ENCODE peak calls at places on chromosome 9, in nine cellular contexts. One of them, this sample, is unnamed. For H3K9me3, the result is how much of the 10 kb centered on the place peaks cover.

GRCh38 chr9:114117996-114118830 is 19.1 kb upstream of the KIF12 start:
- DNase-seq in colonic mucosa: no peak
- DNase-seq in right atrium auricular region: no peak
- DNase-seq in astrocyte: no peak
- DNase-seq in lower lobe of right lung: peak
- DNase-seq in HCT116: no peak
- DNase-seq in NT2/D1: no peak
- DNase-seq in cardiac muscle cell: no peak
- DNase-seq in CD8-positive, alpha-beta memory T cell: no peak
- DNase-seq in this sample: no peak

GRCh38 chr9:124282442-124283231 is 24.9 kb downstream of the NEK6 start:
- DNase-seq in colonic mucosa: peak
- DNase-seq in right atrium auricular region: peak
- DNase-seq in astrocyte: peak
- DNase-seq in lower lobe of right lung: peak
- DNase-seq in HCT116: no peak
- DNase-seq in NT2/D1: no peak
- DNase-seq in cardiac muscle cell: peak
- DNase-seq in CD8-positive, alpha-beta memory T cell: no peak
- DNase-seq in this sample: no peak

GRCh38 chr9:77714077-77714549 is 66.0 kb upstream of the GNA14 start:
- DNase-seq in colonic mucosa: no peak
- DNase-seq in right atrium auricular region: no peak
- DNase-seq in astrocyte: peak
- DNase-seq in lower lobe of right lung: no peak
- DNase-seq in HCT116: no peak
- DNase-seq in NT2/D1: no peak
- DNase-seq in cardiac muscle cell: no peak
- DNase-seq in CD8-positive, alpha-beta memory T cell: no peak
- DNase-seq in this sample: no peak

GRCh38 chr9:18071651-18072060 is 402.3 kb upstream of the ADAMTSL1 start:
- DNase-seq in colonic mucosa: no peak
- DNase-seq in right atrium auricular region: no peak
- DNase-seq in astrocyte: peak
- DNase-seq in lower lobe of right lung: no peak
- DNase-seq in HCT116: no peak
- DNase-seq in NT2/D1: no peak
- DNase-seq in cardiac muscle cell: peak
- DNase-seq in CD8-positive, alpha-beta memory T cell: no peak
- DNase-seq in this sample: no peak

GRCh38 chr9:81529556-81530193 is 159.7 kb downstream of the TLE1 start:
- DNase-seq in colonic mucosa: no peak
- DNase-seq in right atrium auricular region: peak
- DNase-seq in astrocyte: peak
- DNase-seq in lower lobe of right lung: no peak
- DNase-seq in HCT116: peak
- DNase-seq in NT2/D1: peak
- DNase-seq in cardiac muscle cell: peak
- DNase-seq in CD8-positive, alpha-beta memory T cell: no peak
- DNase-seq in this sample: no peak

GRCh38 chr9:136674786-136675349 is 12.2 kb downstream of the EGFL7 start:
- DNase-seq in colonic mucosa: peak
- DNase-seq in right atrium auricular region: no peak
- DNase-seq in astrocyte: no peak
- DNase-seq in lower lobe of right lung: peak
- DNase-seq in HCT116: no peak
- DNase-seq in NT2/D1: no peak
- DNase-seq in cardiac muscle cell: peak
- DNase-seq in CD8-positive, alpha-beta memory T cell: no peak
- DNase-seq in this sample: peak

GRCh38 chr9:104795857-104796256 is 31.9 kb downstream of the NIPSNAP3B start:
- DNase-seq in colonic mucosa: no peak
- DNase-seq in right atrium auricular region: no peak
- DNase-seq in astrocyte: no peak
- DNase-seq in lower lobe of right lung: no peak
- DNase-seq in HCT116: no peak
- DNase-seq in NT2/D1: no peak
- DNase-seq in cardiac muscle cell: no peak
- DNase-seq in CD8-positive, alpha-beta memory T cell: no peak
- DNase-seq in this sample: no peak

GRCh38 chr9:70791936-70792335 is 329.5 kb downstream of the TRPM3 start:
- DNase-seq in colonic mucosa: no peak
- DNase-seq in right atrium auricular region: no peak
- DNase-seq in astrocyte: no peak
- DNase-seq in lower lobe of right lung: no peak
- DNase-seq in HCT116: no peak
- DNase-seq in NT2/D1: no peak
- DNase-seq in cardiac muscle cell: no peak
- DNase-seq in CD8-positive, alpha-beta memory T cell: no peak
- DNase-seq in this sample: no peak

GRCh38 chr9:119675951-119676350 is 306.7 kb upstream of the BRINP1 start:
- DNase-seq in colonic mucosa: no peak
- DNase-seq in right atrium auricular region: no peak
- DNase-seq in astrocyte: no peak
- DNase-seq in lower lobe of right lung: no peak
- DNase-seq in HCT116: no peak
- DNase-seq in NT2/D1: no peak
- DNase-seq in cardiac muscle cell: no peak
- DNase-seq in CD8-positive, alpha-beta memory T cell: no peak
- DNase-seq in this sample: no peak

GRCh38 chr9:115276621-115277020 is 158.7 kb upstream of the TNC start:
- DNase-seq in colonic mucosa: no peak
- DNase-seq in right atrium auricular region: no peak
- DNase-seq in astrocyte: peak
- DNase-seq in lower lobe of right lung: no peak
- DNase-seq in HCT116: no peak
- DNase-seq in NT2/D1: no peak
- DNase-seq in cardiac muscle cell: peak
- DNase-seq in CD8-positive, alpha-beta memory T cell: no peak
- DNase-seq in this sample: no peak

GRCh38 chr9:111599092-111599947 is at the start of gene PTGR1:
- DNase-seq in colonic mucosa: peak
- DNase-seq in right atrium auricular region: peak
- DNase-seq in astrocyte: peak
- DNase-seq in lower lobe of right lung: peak
- DNase-seq in HCT116: peak
- DNase-seq in NT2/D1: peak
- DNase-seq in cardiac muscle cell: peak
- DNase-seq in CD8-positive, alpha-beta memory T cell: no peak
- DNase-seq in this sample: peak

GRCh38 chr9:109307380-109308240 is 13.2 kb downstream of the EPB41L4B start:
- DNase-seq in colonic mucosa: peak
- DNase-seq in right atrium auricular region: no peak
- DNase-seq in astrocyte: no peak
- DNase-seq in lower lobe of right lung: no peak
- DNase-seq in HCT116: no peak
- DNase-seq in NT2/D1: no peak
- DNase-seq in cardiac muscle cell: no peak
- DNase-seq in CD8-positive, alpha-beta memory T cell: no peak
- DNase-seq in this sample: no peak

GRCh38 chr9:132183134-132183533 is 21.3 kb downstream of the NTNG2 start:
- DNase-seq in colonic mucosa: no peak
- DNase-seq in right atrium auricular region: no peak
- DNase-seq in astrocyte: no peak
- DNase-seq in lower lobe of right lung: no peak
- DNase-seq in HCT116: no peak
- DNase-seq in NT2/D1: no peak
- DNase-seq in cardiac muscle cell: no peak
- DNase-seq in CD8-positive, alpha-beta memory T cell: no peak
- DNase-seq in this sample: peak

DNA sequence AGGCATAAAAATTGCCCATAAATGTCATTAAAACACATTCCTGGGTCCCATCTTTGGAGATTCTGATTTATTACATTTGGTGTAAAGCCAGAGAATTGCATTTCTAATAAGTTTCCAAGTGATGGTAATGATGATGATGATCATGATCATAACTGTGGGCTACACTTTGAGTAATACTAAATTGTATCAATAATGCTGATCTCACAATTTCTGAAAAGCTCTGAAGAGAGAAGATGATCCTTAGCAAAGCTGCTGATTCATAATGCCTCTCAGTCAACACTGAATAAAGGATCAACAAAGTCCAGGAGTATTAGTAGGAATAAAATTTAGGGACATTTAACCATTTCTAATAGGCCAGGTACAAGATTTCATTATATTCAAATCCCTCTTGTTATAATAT is 434.5 kb downstream of the CAAP1 start:
- DNase-seq in colonic mucosa: no peak
- DNase-seq in right atrium auricular region: no peak
- DNase-seq in astrocyte: no peak
- DNase-seq in lower lobe of right lung: no peak
- DNase-seq in HCT116: no peak
- DNase-seq in NT2/D1: no peak
- DNase-seq in cardiac muscle cell: no peak
- DNase-seq in CD8-positive, alpha-beta memory T cell: no peak
- DNase-seq in this sample: no peak
- H3K4me3 ChIP-seq in colonic mucosa: no peak
- H3K4me3 ChIP-seq in right atrium auricular region: no peak
- H3K4me3 ChIP-seq in astrocyte: no peak
- H3K4me3 ChIP-seq in lower lobe of right lung: no peak
- H3K4me3 ChIP-seq in HCT116: no peak
- H3K4me3 ChIP-seq in NT2/D1: no peak
- H3K4me3 ChIP-seq in cardiac muscle cell: no peak
- H3K4me3 ChIP-seq in CD8-positive, alpha-beta memory T cell: no peak
- H3K4me3 ChIP-seq in this sample: no peak

GRCh38 chr9:96738147-96739027 is 39.5 kb downstream of the ZNF510 start:
- DNase-seq in colonic mucosa: no peak
- DNase-seq in right atrium auricular region: no peak
- DNase-seq in astrocyte: no peak
- DNase-seq in lower lobe of right lung: no peak
- DNase-seq in HCT116: no peak
- DNase-seq in NT2/D1: no peak
- DNase-seq in cardiac muscle cell: no peak
- DNase-seq in CD8-positive, alpha-beta memory T cell: no peak
- DNase-seq in this sample: no peak

DNA sequence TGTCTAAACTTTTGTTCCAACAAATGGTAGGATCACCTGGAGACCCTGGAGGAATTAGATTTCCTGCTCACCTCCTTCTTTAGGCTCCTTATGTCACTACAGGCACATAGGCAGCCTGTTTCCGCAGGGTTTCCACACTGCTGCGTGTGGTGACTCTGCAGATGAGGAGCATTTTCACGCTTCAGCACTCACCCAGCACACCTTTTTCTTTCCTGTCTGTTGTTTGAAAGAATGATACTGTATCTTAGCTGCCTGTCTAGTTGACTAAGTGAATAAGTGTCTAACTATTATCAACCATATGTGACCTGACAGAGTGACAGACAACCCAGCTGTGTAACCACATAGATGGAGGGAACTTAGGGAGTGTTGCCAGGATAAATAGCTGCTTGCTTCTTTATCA is 36.1 kb downstream of the ZNF510 start:
- DNase-seq in colonic mucosa: no peak
- DNase-seq in right atrium auricular region: no peak
- DNase-seq in astrocyte: no peak
- DNase-seq in lower lobe of right lung: no peak
- DNase-seq in HCT116: no peak
- DNase-seq in NT2/D1: no peak
- DNase-seq in cardiac muscle cell: no peak
- DNase-seq in CD8-positive, alpha-beta memory T cell: no peak
- DNase-seq in this sample: no peak
- H3K9me3 ChIP-seq in colonic mucosa: under half
- H3K9me3 ChIP-seq in right atrium auricular region: half or more
- H3K9me3 ChIP-seq in astrocyte: under half
- H3K9me3 ChIP-seq in lower lobe of right lung: half or more
- H3K9me3 ChIP-seq in HCT116: under half
- H3K9me3 ChIP-seq in NT2/D1: half or more
- H3K9me3 ChIP-seq in cardiac muscle cell: under half
- H3K9me3 ChIP-seq in CD8-positive, alpha-beta memory T cell: under half
- H3K9me3 ChIP-seq in this sample: under half

DNA sequence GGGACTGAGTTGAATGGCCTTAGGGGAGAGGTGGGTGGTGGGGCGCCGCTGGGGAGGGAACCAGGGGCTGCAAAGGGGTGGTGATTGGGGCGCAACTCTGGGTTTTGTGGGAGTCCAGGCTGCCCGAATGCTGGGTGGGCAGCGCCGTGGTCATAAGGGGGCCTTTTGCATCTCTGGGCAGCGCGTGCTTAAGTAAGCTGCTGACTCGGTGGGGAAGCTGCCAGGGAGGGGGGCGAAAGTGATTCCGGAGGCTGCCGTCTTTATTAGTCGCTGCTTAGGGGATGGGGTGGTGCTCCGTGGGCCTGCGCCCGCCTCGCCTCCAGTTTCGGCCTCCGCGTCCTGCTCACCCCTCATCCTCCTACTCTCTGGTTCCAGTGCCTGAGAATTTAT is 542 bp downstream of the PTPA start:
- DNase-seq in colonic mucosa: peak
- DNase-seq in right atrium auricular region: no peak
- DNase-seq in astrocyte: peak
- DNase-seq in lower lobe of right lung: no peak
- DNase-seq in HCT116: no peak
- DNase-seq in NT2/D1: no peak
- DNase-seq in cardiac muscle cell: peak
- DNase-seq in CD8-positive, alpha-beta memory T cell: no peak
- DNase-seq in this sample: peak
- H3K4me3 ChIP-seq in colonic mucosa: peak
- H3K4me3 ChIP-seq in right atrium auricular region: peak
- H3K4me3 ChIP-seq in astrocyte: peak
- H3K4me3 ChIP-seq in lower lobe of right lung: peak
- H3K4me3 ChIP-seq in HCT116: peak
- H3K4me3 ChIP-seq in NT2/D1: peak
- H3K4me3 ChIP-seq in cardiac muscle cell: peak
- H3K4me3 ChIP-seq in CD8-positive, alpha-beta memory T cell: peak
- H3K4me3 ChIP-seq in this sample: peak

GRCh38 chr9:134747951-134748489 is 106.4 kb downstream of the COL5A1 start:
- DNase-seq in colonic mucosa: no peak
- DNase-seq in right atrium auricular region: no peak
- DNase-seq in astrocyte: no peak
- DNase-seq in lower lobe of right lung: no peak
- DNase-seq in HCT116: no peak
- DNase-seq in NT2/D1: no peak
- DNase-seq in cardiac muscle cell: no peak
- DNase-seq in CD8-positive, alpha-beta memory T cell: no peak
- DNase-seq in this sample: no peak
- H3K9me3 ChIP-seq in colonic mucosa: under half
- H3K9me3 ChIP-seq in right atrium auricular region: under half
- H3K9me3 ChIP-seq in astrocyte: under half
- H3K9me3 ChIP-seq in lower lobe of right lung: under half
- H3K9me3 ChIP-seq in HCT116: under half
- H3K9me3 ChIP-seq in NT2/D1: under half
- H3K9me3 ChIP-seq in cardiac muscle cell: under half
- H3K9me3 ChIP-seq in CD8-positive, alpha-beta memory T cell: under half
- H3K9me3 ChIP-seq in this sample: under half

DNA sequence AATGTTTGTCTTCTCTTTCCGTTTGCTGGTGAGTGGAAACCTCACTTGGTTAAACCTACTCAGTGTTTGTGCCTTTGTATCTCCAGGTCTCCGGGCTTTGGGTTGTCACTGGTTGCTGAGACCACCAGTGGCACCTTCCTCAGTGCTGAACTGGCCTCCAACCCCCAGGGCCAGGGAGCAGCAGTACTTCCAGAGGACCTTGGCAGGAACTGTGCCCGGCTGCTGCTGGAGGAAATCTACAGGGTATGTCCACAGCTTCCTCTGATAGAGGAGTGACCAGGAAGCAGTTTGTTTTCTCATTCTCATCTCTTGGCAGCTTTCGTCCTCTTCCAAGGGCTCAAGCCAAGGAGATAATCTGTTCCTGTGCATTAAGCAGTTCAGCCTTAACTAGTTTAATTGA is 51.7 kb downstream of the RCL1 start:
- DNase-seq in colonic mucosa: no peak
- DNase-seq in right atrium auricular region: no peak
- DNase-seq in astrocyte: no peak
- DNase-seq in lower lobe of right lung: no peak
- DNase-seq in HCT116: no peak
- DNase-seq in NT2/D1: no peak
- DNase-seq in cardiac muscle cell: no peak
- DNase-seq in CD8-positive, alpha-beta memory T cell: no peak
- DNase-seq in this sample: peak
- H3K4me3 ChIP-seq in colonic mucosa: no peak
- H3K4me3 ChIP-seq in right atrium auricular region: no peak
- H3K4me3 ChIP-seq in astrocyte: no peak
- H3K4me3 ChIP-seq in lower lobe of right lung: no peak
- H3K4me3 ChIP-seq in HCT116: no peak
- H3K4me3 ChIP-seq in NT2/D1: no peak
- H3K4me3 ChIP-seq in cardiac muscle cell: no peak
- H3K4me3 ChIP-seq in CD8-positive, alpha-beta memory T cell: no peak
- H3K4me3 ChIP-seq in this sample: no peak

This sample was measured in WERI-Rb-1.